ENCODE peak calls at places on chromosomes 13 and 19, in seven cellular contexts. Z is stimulated activated CD8-positive, alpha-beta memory T cell treated with anti-CD3 and anti-CD28 coated beads, Interleukin-2, amount 100 ng/mL, for 48 hours; E is immature natural killer cell; S is T-helper 1 cell; D is heart left ventricle; L is NCI-H2081; R is substantia nigra. F is an unnamed sample.

GRCh38 chr13:105363747-105364177 is 1171.7 kb downstream of the EFNB2 start:
- DNase-seq in Z (no peak), E (no peak), S (no peak), D (no peak), L (peak; percentile 87), R (no peak), F (no peak)

GRCh38 chr19:1065606-1066109 is 1.3 kb upstream of the ARHGAP45 start:
- DNase-seq in Z (no peak), E (no peak), S (no peak), D (no peak), L (no peak), R (no peak), F (no peak)

GRCh38 chr13:37526710-37527446 is 71.7 kb downstream of the POSTN start:
- DNase-seq in Z (no peak), E (no peak), S (no peak), D (no peak), L (peak; percentile 63), R (no peak), F (no peak)

GRCh38 chr19:47618771-47619170 is 9.8 kb downstream of the BICRA start:
- DNase-seq in Z (no peak), E (no peak), S (no peak), D (peak; percentile 85), L (no peak), R (no peak), F (no peak)

GRCh38 chr13:28531195-28531955 is 36.4 kb upstream of the FLT1 start:
- DNase-seq in Z (no peak), E (no peak), S (no peak), D (peak; percentile 80), L (no peak), R (no peak), F (peak; percentile 60)

GRCh38 chr19:34269968-34270621 is 15.7 kb downstream of the GARRE1 start:
- DNase-seq in Z (peak; percentile 15), E (peak; percentile 68), S (peak; percentile 42), D (no peak), L (peak; percentile 50), R (no peak), F (no peak)

GRCh38 chr19:5971714-5972354 is 6.1 kb downstream of the RANBP3 start:
- DNase-seq in Z (no peak), E (no peak), S (no peak), D (peak; percentile 4), L (no peak), R (no peak), F (no peak)

GRCh38 chr13:67990868-67991267 is 760.7 kb upstream of the PCDH9 start:
- DNase-seq in Z (no peak), E (no peak), S (no peak), D (no peak), L (no peak), R (no peak), F (no peak)

GRCh38 chr19:42126565-42126964 is 5.7 kb downstream of the POU2F2 start:
- DNase-seq in Z (no peak), E (no peak), S (no peak), D (no peak), L (no peak), R (no peak), F (no peak)

GRCh38 chr19:40689339-40690049 is 957 bp downstream of the NUMBL start:
- DNase-seq in Z (no peak), E (peak; percentile 34), S (no peak), D (peak; percentile 59), L (no peak), R (no peak), F (no peak)

GRCh38 chr13:65868106-65868505 is 1362.0 kb downstream of the PCDH9 start:
- DNase-seq in Z (no peak), E (no peak), S (no peak), D (no peak), L (no peak), R (no peak), F (no peak)

GRCh38 chr13:28494861-28495585 is at the start of gene FLT1:
- DNase-seq in Z (peak; percentile 30), E (peak; percentile 3), S (no peak), D (peak; percentile 88), L (no peak), R (no peak), F (peak; percentile 68)

GRCh38 chr13:26423634-26424033 is 133.8 kb upstream of the WASF3 start:
- DNase-seq in Z (no peak), E (no peak), S (no peak), D (no peak), L (no peak), R (no peak), F (no peak)

GRCh38 chr19:31289976-31290375 is 59.3 kb downstream of the TSHZ3 start:
- DNase-seq in Z (no peak), E (no peak), S (no peak), D (no peak), L (no peak), R (no peak), F (no peak)

GRCh38 chr13:94950303-94950702 is 238.0 kb upstream of the SOX21 start:
- DNase-seq in Z (no peak), E (no peak), S (no peak), D (no peak), L (no peak), R (no peak), F (peak; percentile 20)

GRCh38 chr13:41311607-41312500 is 787 bp downstream of the NAA16 start:
- DNase-seq in Z (peak; percentile 32), E (peak; percentile 70), S (peak; percentile 39), D (peak; percentile 75), L (peak; percentile 18), R (no peak), F (no peak)

GRCh38 chr13:34201050-34201913 is 383.3 kb downstream of the RFC3 start:
- DNase-seq in Z (no peak), E (no peak), S (no peak), D (no peak), L (no peak), R (no peak), F (no peak)

GRCh38 chr19:4083677-4084546 is 17.2 kb upstream of the ZBTB7A start:
- DNase-seq in Z (no peak), E (peak; percentile 70), S (no peak), D (no peak), L (no peak), R (no peak), F (no peak)

GRCh38 chr19:1935484-1936208 is 5.3 kb upstream of the CSNK1G2 start:
- DNase-seq in Z (no peak), E (no peak), S (no peak), D (peak; percentile 61), L (no peak), R (peak; percentile 29), F (no peak)

GRCh38 chr19:17292301-17293074 is 10.7 kb downstream of the ABHD8 start:
- DNase-seq in Z (peak; percentile 84), E (peak; percentile 76), S (peak; percentile 57), D (peak; percentile 84), L (no peak), R (no peak), F (peak; percentile 82)

GRCh38 chr19:48921721-48922500 is 11.6 kb upstream of the DHDH start:
- DNase-seq in Z (no peak), E (no peak), S (no peak), D (no peak), L (no peak), R (no peak), F (no peak)

GRCh38 chr19:38044267-38045111 is 137.5 kb downstream of the SIPA1L3 start:
- DNase-seq in Z (no peak), E (no peak), S (no peak), D (no peak), L (no peak), R (no peak), F (no peak)

GRCh38 chr13:48653074-48654054 is at the start of gene CYSLTR2:
- DNase-seq in Z (no peak), E (peak; percentile 80), S (no peak), D (no peak), L (no peak), R (no peak), F (no peak)

GRCh38 chr13:33483471-33483870 is 197.9 kb upstream of the STARD13 start:
- DNase-seq in Z (no peak), E (no peak), S (no peak), D (no peak), L (no peak), R (no peak), F (no peak)

GRCh38 chr13:26021516-26021915 is 30.3 kb downstream of the SHISA2 start:
- DNase-seq in Z (no peak), E (no peak), S (no peak), D (no peak), L (no peak), R (no peak), F (no peak)

GRCh38 chr13:23020246-23020843 is 160.4 kb upstream of the SGCG start:
- DNase-seq in Z (no peak), E (peak; percentile 4), S (no peak), D (no peak), L (peak; percentile 61), R (no peak), F (peak; percentile 38)

GRCh38 chr13:50310734-50311133 is 295.5 kb downstream of the KCNRG start:
- DNase-seq in Z (no peak), E (no peak), S (no peak), D (no peak), L (no peak), R (no peak), F (no peak)

F was measured in iPS DF 19.7.